ENCODE peak calls at places on chromosomes 11 and 22, in nine cellular contexts. L is cardiac muscle cell; B is RWPE1; Q is nephron progenitor cell; M is activated T-cell treated with anti-CD3 and anti-CD28 coated beads for 1 hour; P is EH; K is IMR-90; G is stimulated activated CD8-positive, alpha-beta memory T cell treated with anti-CD3 and anti-CD28 coated beads, Interleukin-2, amount 100 ng/mL, for 1 hour; Z is immature natural killer cell. I is an unnamed sample.

GRCh38 chr11:58451585-58451984 is 9.5 kb upstream of the OR5B12 start:
- DNase-seq in B (no peak), P (no peak), Z (no peak), G (no peak), Q (no peak), M (no peak), L (no peak), K (peak; percentile 6), I (no peak)

GRCh38 chr11:33376331-33377099 is 119.3 kb downstream of the HIPK3 start:
- DNase-seq in L (peak; percentile 24), M (no peak), K (no peak), P (peak; percentile 51), Z (no peak), G (no peak), Q (peak; percentile 62), B (peak; percentile 19), I (peak; percentile 67)

GRCh38 chr11:86938900-86939880 is 16.0 kb downstream of the FZD4 start:
- DNase-seq in K (peak; percentile 68), Z (peak; percentile 33), L (peak; percentile 75), G (no peak), P (peak; percentile 66), B (peak; percentile 24), Q (no peak), M (no peak), I (peak; percentile 77)

GRCh38 chr22:39174498-39175120 is 22.1 kb upstream of the CBX7 start:
- DNase-seq in B (peak; percentile 76), Q (peak; percentile 96), G (peak; percentile 59), P (peak; percentile 98), M (peak; percentile 68), Z (peak; percentile 82), K (peak; percentile 89), L (peak; percentile 98), I (peak; percentile 79)

GRCh38 chr11:91664521-91664920 is 560.1 kb upstream of the FAT3 start:
- DNase-seq in L (no peak), Z (no peak), G (no peak), B (no peak), K (no peak), P (no peak), M (no peak), Q (no peak), I (no peak)

GRCh38 chr11:70559516-70559915 is 161.2 kb downstream of the CTTN start:
- DNase-seq in K (no peak), M (no peak), Z (no peak), G (no peak), L (no peak), B (no peak), Q (no peak), P (no peak), I (no peak)

GRCh38 chr22:30009478-30009877 is 70.8 kb upstream of the HORMAD2 start:
- DNase-seq in M (no peak), P (no peak), Z (no peak), Q (no peak), G (no peak), K (no peak), B (no peak), L (no peak), I (no peak)

GRCh38 chr11:128908391-128909246 is 17.5 kb downstream of the KCNJ5 start:
- DNase-seq in M (no peak), Z (no peak), P (peak; percentile 74), Q (no peak), G (no peak), B (peak; percentile 88), L (peak; percentile 73), K (peak; percentile 82), I (peak; percentile 90)

GRCh38 chr11:61507962-61508824 is at the start of gene LRRC10B:
- DNase-seq in B (no peak), Z (no peak), K (no peak), P (peak; percentile 19), Q (peak; percentile 86), L (no peak), M (no peak), G (no peak), I (peak; percentile 49)

GRCh38 chr11:17718510-17718962 is 835 bp upstream of the MYOD1 start:
- DNase-seq in G (no peak), B (no peak), Z (no peak), Q (no peak), P (no peak), M (no peak), K (no peak), L (no peak), I (no peak)